ENCODE peak calls at places on chromosome 18, in five cellular contexts. One of them, this sample, is unnamed.

GRCh38 chr18:47898696-47899095 is 31.8 kb downstream of the SMAD2 start:
- DNase-seq in endothelial cell: no peak
- DNase-seq in mucosa of descending colon: no peak
- DNase-seq in uterus: no peak
- DNase-seq in GM13977: no peak
- DNase-seq in this sample: no peak

GRCh38 chr18:57581301-57581934 is 5.1 kb downstream of the FECH start:
- DNase-seq in endothelial cell: no peak
- DNase-seq in mucosa of descending colon: peak; percentile 41
- DNase-seq in uterus: no peak
- DNase-seq in GM13977: peak; percentile 49
- DNase-seq in this sample: no peak

GRCh38 chr18:59374112-59374511 is 15.0 kb upstream of the LMAN1 start:
- DNase-seq in endothelial cell: no peak
- DNase-seq in mucosa of descending colon: no peak
- DNase-seq in uterus: no peak
- DNase-seq in GM13977: no peak
- DNase-seq in this sample: no peak

GRCh38 chr18:79167526-79168190 is 98.5 kb downstream of the ATP9B start:
- DNase-seq in endothelial cell: no peak
- DNase-seq in mucosa of descending colon: no peak
- DNase-seq in uterus: no peak
- DNase-seq in GM13977: no peak
- DNase-seq in this sample: no peak

GRCh38 chr18:62118324-62118723 is 68.5 kb downstream of the PIGN start:
- DNase-seq in endothelial cell: no peak
- DNase-seq in mucosa of descending colon: no peak
- DNase-seq in uterus: no peak
- DNase-seq in GM13977: no peak
- DNase-seq in this sample: no peak

GRCh38 chr18:55114856-55115255 is 155.6 kb upstream of the CCDC68 start:
- DNase-seq in endothelial cell: no peak
- DNase-seq in mucosa of descending colon: no peak
- DNase-seq in uterus: no peak
- DNase-seq in GM13977: no peak
- DNase-seq in this sample: no peak

GRCh38 chr18:75727479-75727878 is 300.0 kb upstream of the SMIM21 start:
- DNase-seq in endothelial cell: peak; percentile 58
- DNase-seq in mucosa of descending colon: peak; percentile 57
- DNase-seq in uterus: no peak
- DNase-seq in GM13977: peak; percentile 14
- DNase-seq in this sample: peak; percentile 20

GRCh38 chr18:37491526-37491925 is 74.1 kb downstream of the CELF4 start:
- DNase-seq in endothelial cell: no peak
- DNase-seq in mucosa of descending colon: no peak
- DNase-seq in uterus: no peak
- DNase-seq in GM13977: no peak
- DNase-seq in this sample: no peak

GRCh38 chr18:8808001-8808400 is 102.6 kb downstream of the MTCL1 start:
- DNase-seq in endothelial cell: no peak
- DNase-seq in mucosa of descending colon: no peak
- DNase-seq in uterus: no peak
- DNase-seq in GM13977: no peak
- DNase-seq in this sample: no peak

GRCh38 chr18:6650756-6651155 is 78.8 kb upstream of the ARHGAP28 start:
- DNase-seq in endothelial cell: no peak
- DNase-seq in mucosa of descending colon: no peak
- DNase-seq in uterus: no peak
- DNase-seq in GM13977: no peak
- DNase-seq in this sample: no peak

GRCh38 chr18:39838831-39839230 is 2116.2 kb upstream of the PIK3C3 start:
- DNase-seq in endothelial cell: no peak
- DNase-seq in mucosa of descending colon: no peak
- DNase-seq in uterus: no peak
- DNase-seq in GM13977: no peak
- DNase-seq in this sample: no peak

GRCh38 chr18:7878265-7879173 is 311.4 kb downstream of the PTPRM start:
- DNase-seq in endothelial cell: no peak
- DNase-seq in mucosa of descending colon: no peak
- DNase-seq in uterus: no peak
- DNase-seq in GM13977: no peak
- DNase-seq in this sample: no peak

GRCh38 chr18:57561728-57562423 is 24.6 kb downstream of the FECH start:
- DNase-seq in endothelial cell: peak; percentile 35
- DNase-seq in mucosa of descending colon: peak; percentile 57
- DNase-seq in uterus: no peak
- DNase-seq in GM13977: peak; percentile 65
- DNase-seq in this sample: peak; percentile 12

GRCh38 chr18:7084080-7084765 is 33.4 kb downstream of the LAMA1 start:
- DNase-seq in endothelial cell: no peak
- DNase-seq in mucosa of descending colon: no peak
- DNase-seq in uterus: no peak
- DNase-seq in GM13977: no peak
- DNase-seq in this sample: no peak

GRCh38 chr18:5744659-5745058 is 150.7 kb downstream of the TMEM200C start:
- DNase-seq in endothelial cell: no peak
- DNase-seq in mucosa of descending colon: no peak
- DNase-seq in uterus: no peak
- DNase-seq in GM13977: no peak
- DNase-seq in this sample: no peak

GRCh38 chr18:41828137-41828536 is 126.9 kb upstream of the PIK3C3 start:
- DNase-seq in endothelial cell: no peak
- DNase-seq in mucosa of descending colon: no peak
- DNase-seq in uterus: no peak
- DNase-seq in GM13977: no peak
- DNase-seq in this sample: no peak

GRCh38 chr18:55382277-55382805 is 205.7 kb downstream of the TCF4 start:
- DNase-seq in endothelial cell: no peak
- DNase-seq in mucosa of descending colon: no peak
- DNase-seq in uterus: no peak
- DNase-seq in GM13977: no peak
- DNase-seq in this sample: no peak

DNA sequence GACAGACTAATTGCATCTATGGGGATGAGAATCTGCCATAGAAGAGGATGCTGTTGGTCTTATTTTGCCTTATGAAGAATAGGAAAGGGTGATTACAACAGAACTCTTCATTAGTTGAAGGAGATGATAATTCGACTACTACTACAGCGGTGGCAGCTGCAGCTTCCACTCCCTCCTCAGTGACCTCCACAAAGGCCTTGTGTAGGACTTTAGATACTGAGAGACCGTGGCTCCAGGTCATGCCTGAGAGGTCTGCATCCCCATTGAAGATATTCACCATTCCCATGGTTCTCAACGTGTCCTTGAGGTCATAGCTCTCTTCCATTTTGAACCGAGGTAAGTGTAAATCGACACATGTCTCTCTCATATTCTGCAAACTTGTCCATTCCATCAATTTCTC is 6.4 kb downstream of the SERPINB4 start:
- DNase-seq in endothelial cell: no peak
- DNase-seq in mucosa of descending colon: no peak
- DNase-seq in uterus: no peak
- DNase-seq in GM13977: no peak
- DNase-seq in this sample: no peak
- TF ChIP-seq CTCF in endothelial cell: no peak
- TF ChIP-seq CTCF in mucosa of descending colon: no peak
- TF ChIP-seq CTCF in uterus: no peak
- TF ChIP-seq CTCF in GM13977: no peak
- TF ChIP-seq CTCF in this sample: no peak

GRCh38 chr18:24270358-24270936 is 127.2 kb downstream of the OSBPL1A start:
- DNase-seq in endothelial cell: no peak
- DNase-seq in mucosa of descending colon: no peak
- DNase-seq in uterus: no peak
- DNase-seq in GM13977: no peak
- DNase-seq in this sample: no peak

GRCh38 chr18:24273596-24273995 is 124.0 kb downstream of the OSBPL1A start:
- DNase-seq in endothelial cell: no peak
- DNase-seq in mucosa of descending colon: peak; percentile 55
- DNase-seq in uterus: no peak
- DNase-seq in GM13977: no peak
- DNase-seq in this sample: no peak

GRCh38 chr18:24270937-24271380 is 126.7 kb downstream of the OSBPL1A start:
- DNase-seq in endothelial cell: no peak
- DNase-seq in mucosa of descending colon: no peak
- DNase-seq in uterus: no peak
- DNase-seq in GM13977: no peak
- DNase-seq in this sample: no peak

GRCh38 chr18:24268784-24269550 is 128.7 kb downstream of the OSBPL1A start:
- DNase-seq in endothelial cell: no peak
- DNase-seq in mucosa of descending colon: no peak
- DNase-seq in uterus: no peak
- DNase-seq in GM13977: no peak
- DNase-seq in this sample: no peak

GRCh38 chr18:24271381-24272331 is 126.0 kb downstream of the OSBPL1A start:
- DNase-seq in endothelial cell: peak; percentile 73
- DNase-seq in mucosa of descending colon: peak; percentile 75
- DNase-seq in uterus: peak; percentile 72
- DNase-seq in GM13977: peak; percentile 59
- DNase-seq in this sample: peak; percentile 74
- TF ChIP-seq CTCF in endothelial cell: no peak
- TF ChIP-seq CTCF in mucosa of descending colon: no peak
- TF ChIP-seq CTCF in uterus: peak; percentile 40
- TF ChIP-seq CTCF in GM13977: no peak
- TF ChIP-seq CTCF in this sample: peak; percentile 43

GRCh38 chr18:46516555-46516954 is 140.5 kb downstream of the LOXHD1 start:
- DNase-seq in endothelial cell: no peak
- DNase-seq in mucosa of descending colon: no peak
- DNase-seq in uterus: no peak
- DNase-seq in GM13977: no peak
- DNase-seq in this sample: no peak

GRCh38 chr18:46519870-46520269 is 137.2 kb downstream of the LOXHD1 start:
- DNase-seq in endothelial cell: no peak
- DNase-seq in mucosa of descending colon: no peak
- DNase-seq in uterus: no peak
- DNase-seq in GM13977: no peak
- DNase-seq in this sample: no peak

DNA sequence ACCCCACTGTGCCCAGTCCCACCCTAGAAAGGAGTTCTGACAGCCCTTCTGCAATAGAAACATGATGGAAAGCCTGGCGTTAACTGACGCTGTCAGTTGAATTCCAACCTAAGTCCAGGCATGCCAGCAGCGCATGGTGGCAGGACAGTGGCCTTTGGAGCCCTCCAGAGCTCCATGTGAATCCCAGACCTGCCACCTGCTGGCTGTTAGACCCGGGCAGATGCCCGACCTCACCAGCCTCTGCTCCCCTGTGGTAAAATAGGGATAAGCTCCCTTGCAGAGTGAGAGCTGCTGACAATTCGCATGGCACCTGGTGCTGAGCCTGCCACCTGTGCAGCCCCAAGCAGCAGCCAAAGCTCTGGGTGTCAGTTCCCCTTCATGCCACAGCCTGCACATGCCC is 138.6 kb downstream of the LOXHD1 start:
- DNase-seq in endothelial cell: no peak
- DNase-seq in mucosa of descending colon: peak; percentile 3
- DNase-seq in uterus: no peak
- DNase-seq in GM13977: no peak
- DNase-seq in this sample: no peak
- TF ChIP-seq CTCF in endothelial cell: no peak
- TF ChIP-seq CTCF in mucosa of descending colon: no peak
- TF ChIP-seq CTCF in uterus: no peak
- TF ChIP-seq CTCF in GM13977: no peak
- TF ChIP-seq CTCF in this sample: peak; percentile 20

GRCh38 chr18:45066210-45066609 is 385.5 kb downstream of the SETBP1 start:
- DNase-seq in endothelial cell: no peak
- DNase-seq in mucosa of descending colon: no peak
- DNase-seq in uterus: no peak
- DNase-seq in GM13977: no peak
- DNase-seq in this sample: no peak

GRCh38 chr18:45061359-45061758 is 380.7 kb downstream of the SETBP1 start:
- DNase-seq in endothelial cell: no peak
- DNase-seq in mucosa of descending colon: no peak
- DNase-seq in uterus: no peak
- DNase-seq in GM13977: no peak
- DNase-seq in this sample: no peak

GRCh38 chr18:45060102-45060501 is 379.4 kb downstream of the SETBP1 start:
- DNase-seq in endothelial cell: no peak
- DNase-seq in mucosa of descending colon: no peak
- DNase-seq in uterus: no peak
- DNase-seq in GM13977: no peak
- DNase-seq in this sample: no peak

GRCh38 chr18:45066868-45067267 is 386.2 kb downstream of the SETBP1 start:
- DNase-seq in endothelial cell: no peak
- DNase-seq in mucosa of descending colon: no peak
- DNase-seq in uterus: no peak
- DNase-seq in GM13977: no peak
- DNase-seq in this sample: no peak

GRCh38 chr18:45063246-45064038 is 382.8 kb downstream of the SETBP1 start:
- DNase-seq in endothelial cell: no peak
- DNase-seq in mucosa of descending colon: no peak
- DNase-seq in uterus: no peak
- DNase-seq in GM13977: no peak
- DNase-seq in this sample: no peak
- TF ChIP-seq CTCF in endothelial cell: no peak
- TF ChIP-seq CTCF in mucosa of descending colon: no peak
- TF ChIP-seq CTCF in uterus: no peak
- TF ChIP-seq CTCF in GM13977: no peak
- TF ChIP-seq CTCF in this sample: no peak

GRCh38 chr18:49886891-49887764 is 73.8 kb upstream of the ACAA2 start:
- DNase-seq in endothelial cell: peak; percentile 11
- DNase-seq in mucosa of descending colon: no peak
- DNase-seq in uterus: no peak
- DNase-seq in GM13977: no peak
- DNase-seq in this sample: no peak
- TF ChIP-seq CTCF in endothelial cell: no peak
- TF ChIP-seq CTCF in mucosa of descending colon: no peak
- TF ChIP-seq CTCF in uterus: no peak
- TF ChIP-seq CTCF in GM13977: no peak
- TF ChIP-seq CTCF in this sample: peak; percentile 12

GRCh38 chr18:44969214-44969842 is 288.6 kb downstream of the SETBP1 start:
- DNase-seq in endothelial cell: no peak
- DNase-seq in mucosa of descending colon: no peak
- DNase-seq in uterus: no peak
- DNase-seq in GM13977: no peak
- DNase-seq in this sample: no peak

GRCh38 chr18:44974174-44974573 is 293.5 kb downstream of the SETBP1 start:
- DNase-seq in endothelial cell: no peak
- DNase-seq in mucosa of descending colon: no peak
- DNase-seq in uterus: no peak
- DNase-seq in GM13977: no peak
- DNase-seq in this sample: no peak

GRCh38 chr18:44977856-44978255 is 297.2 kb downstream of the SETBP1 start:
- DNase-seq in endothelial cell: no peak
- DNase-seq in mucosa of descending colon: no peak
- DNase-seq in uterus: no peak
- DNase-seq in GM13977: no peak
- DNase-seq in this sample: no peak

GRCh38 chr18:44968336-44968735 is 287.6 kb downstream of the SETBP1 start:
- DNase-seq in endothelial cell: no peak
- DNase-seq in mucosa of descending colon: no peak
- DNase-seq in uterus: no peak
- DNase-seq in GM13977: no peak
- DNase-seq in this sample: no peak

DNA sequence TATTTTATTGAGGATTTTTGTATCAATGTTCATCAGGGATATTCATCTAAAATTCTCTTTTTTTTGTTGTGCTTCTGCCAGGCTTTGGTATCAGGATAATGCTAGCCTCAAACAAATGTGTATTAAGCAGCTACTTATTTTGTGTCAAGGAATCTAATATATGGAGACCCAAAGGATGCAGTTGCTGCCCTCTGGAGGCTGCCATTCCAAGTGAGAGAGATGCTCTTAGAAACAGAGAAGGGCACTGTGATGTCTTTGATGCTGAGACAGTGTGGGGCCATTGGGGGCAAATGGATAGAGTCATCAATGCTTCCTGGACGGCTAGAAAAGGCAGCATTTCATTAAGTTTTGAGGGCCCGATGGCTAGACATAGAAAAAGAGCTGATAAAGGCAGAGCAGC is 292.6 kb downstream of the SETBP1 start:
- DNase-seq in endothelial cell: no peak
- DNase-seq in mucosa of descending colon: peak; percentile 17
- DNase-seq in uterus: no peak
- DNase-seq in GM13977: no peak
- DNase-seq in this sample: no peak
- TF ChIP-seq CTCF in endothelial cell: no peak
- TF ChIP-seq CTCF in mucosa of descending colon: no peak
- TF ChIP-seq CTCF in uterus: no peak
- TF ChIP-seq CTCF in GM13977: peak; percentile 43
- TF ChIP-seq CTCF in this sample: no peak